ENCODE peak calls at places on chromosomes 4 and X, in four cellular contexts. Y, R, W and P are unnamed samples.

GRCh38 chr4:152094851-152095700 is 334.3 kb upstream of the GATB start:
- DNase-seq in R (no peak), Y (no peak), W (no peak), P (no peak)

GRCh38 chr4:54384563-54384962 is 155.5 kb downstream of the PDGFRA start:
- DNase-seq in Y (peak; percentile 3), W (no peak), R (no peak), P (no peak)

GRCh38 chrX:10040961-10041360 is 73.8 kb downstream of the CLDN34 start:
- DNase-seq in R (no peak), Y (no peak), W (no peak), P (no peak)

GRCh38 chr4:168666531-168666930 is 169.7 kb downstream of the PALLD start:
- DNase-seq in R (no peak), W (no peak), Y (no peak), P (no peak)

GRCh38 chrX:30373479-30373878 is 64.3 kb upstream of the NR0B1 start:
- DNase-seq in R (no peak), Y (no peak), W (no peak), P (no peak)

GRCh38 chrX:19183777-19184485 is 61.7 kb upstream of the ADGRG2 start:
- DNase-seq in Y (no peak), W (no peak), R (no peak), P (no peak)

GRCh38 chrX:29295987-29296680 is 708.9 kb downstream of the IL1RAPL1 start:
- DNase-seq in R (no peak), Y (no peak), W (no peak), P (no peak)

GRCh38 chrX:73401591-73402266 is 45.1 kb upstream of the CDX4 start:
- DNase-seq in W (no peak), R (peak; percentile 41), Y (no peak), P (no peak)

GRCh38 chr4:138875886-138876608 is 139.5 kb upstream of the NOCT start:
- DNase-seq in W (no peak), R (no peak), Y (no peak), P (no peak)

GRCh38 chrX:71543316-71543715 is 10.4 kb downstream of the OGT start:
- DNase-seq in R (no peak), Y (no peak), W (no peak), P (no peak)

GRCh38 chrX:112967341-112967740 is 126.7 kb upstream of the AMOT start:
- DNase-seq in W (no peak), R (no peak), Y (peak; percentile 4), P (no peak)

GRCh38 chrX:54894159-54894558 is 26.5 kb upstream of the TRO start:
- DNase-seq in Y (no peak), R (no peak), W (no peak), P (no peak)

GRCh38 chr4:173057906-173058305 is 110.7 kb upstream of the GALNT7 start:
- DNase-seq in W (no peak), R (no peak), Y (no peak), P (no peak)

GRCh38 chr4:74501579-74501978 is 56.6 kb downstream of the AREG start:
- DNase-seq in W (no peak), R (no peak), Y (no peak), P (no peak)

GRCh38 chr4:176002007-176002623 is 63.5 kb upstream of the WDR17 start:
- DNase-seq in Y (no peak), W (no peak), R (peak; percentile 78), P (no peak)

GRCh38 chr4:153116101-153116680 is 88.1 kb upstream of the TRIM2 start:
- DNase-seq in Y (no peak), W (no peak), R (no peak), P (no peak)

DNA sequence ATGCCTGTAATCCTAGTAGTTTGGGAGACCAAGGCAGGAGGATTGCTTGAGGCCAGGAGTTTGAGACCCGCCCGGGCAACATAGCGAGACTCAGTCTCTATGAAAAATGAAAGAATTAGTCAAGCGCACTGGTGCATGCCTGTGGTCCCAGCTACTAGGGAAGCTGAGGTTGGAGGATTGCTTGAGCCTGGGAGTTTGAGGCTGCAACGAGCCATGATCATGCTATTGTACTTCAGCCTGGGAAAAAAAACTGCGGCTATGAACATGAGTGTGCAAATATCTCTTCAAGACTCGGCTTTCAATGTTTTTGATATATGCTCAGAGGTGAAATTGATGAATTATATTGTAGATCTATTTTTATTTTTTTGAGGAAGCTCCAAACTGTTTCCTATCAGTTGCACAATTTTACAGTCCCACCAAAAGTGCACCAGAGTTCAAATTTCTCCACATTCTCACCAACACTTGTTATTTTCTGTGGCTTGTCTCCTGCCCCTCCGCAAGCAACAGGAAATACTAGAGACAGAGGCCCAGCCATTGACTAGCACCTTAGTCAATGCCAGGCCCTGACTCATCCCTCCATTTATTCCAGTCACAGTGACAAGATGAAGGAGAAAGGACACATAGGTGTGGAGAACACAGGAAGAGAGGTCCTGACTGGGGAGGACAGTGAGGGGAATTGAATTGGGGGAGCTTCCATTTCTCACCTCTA is 33.1 kb upstream of the ZNF41 start:
- DNase-seq in Y (no peak), R (no peak), W (no peak), P (no peak)
- TF ChIP-seq ZNF274 in Y (no peak), R (no peak), W (no peak), P (no peak)

GRCh38 chrX:154411322-154411980 is at the start of gene TAFAZZIN:
- DNase-seq in R (peak; percentile 75), Y (peak; percentile 21), W (no peak), P (peak; percentile 77)
- TF ChIP-seq POLR2A in R (peak; percentile 16), Y (peak; percentile 78), W (peak; percentile 82), P (peak; percentile 88)

GRCh38 chrX:13285229-13285628 is 34.6 kb downstream of the ATXN3L start:
- DNase-seq in Y (no peak), R (no peak), W (no peak), P (no peak)

GRCh38 chrX:13285693-13286092 is 34.2 kb downstream of the ATXN3L start:
- DNase-seq in R (no peak), W (no peak), Y (no peak), P (no peak)

GRCh38 chrX:13281289-13281688 is 38.6 kb downstream of the ATXN3L start:
- DNase-seq in W (no peak), Y (no peak), R (no peak), P (no peak)

GRCh38 chrX:13283512-13283911 is 36.3 kb downstream of the ATXN3L start:
- DNase-seq in Y (no peak), R (no peak), W (no peak), P (peak; percentile 20)

GRCh38 chrX:13283968-13284914 is 35.6 kb downstream of the ATXN3L start:
- DNase-seq in W (no peak), R (no peak), Y (no peak), P (no peak)
- TF ChIP-seq EP300 in W (no peak), R (no peak), Y (no peak), P (no peak)

GRCh38 chr4:148312996-148313490 is 129.2 kb downstream of the NR3C2 start:
- DNase-seq in Y (no peak), R (no peak), W (no peak), P (no peak)
- TF ChIP-seq ZNF274 in Y (no peak), R (no peak), W (no peak), P (no peak)

GRCh38 chrX:47193475-47194241 is at the start of gene UBA1:
- DNase-seq in R (peak; percentile 87), W (peak; percentile 97), Y (peak; percentile 90), P (peak; percentile 86)

GRCh38 chrX:47191331-47191730 is 2.3 kb upstream of the UBA1 start:
- DNase-seq in W (no peak), R (peak; percentile 49), Y (no peak), P (peak; percentile 24)

GRCh38 chrX:47191806-47192401 is 1.7 kb upstream of the UBA1 start:
- DNase-seq in Y (no peak), W (no peak), R (no peak), P (no peak)

GRCh38 chrX:47189906-47190305 is 3.7 kb upstream of the UBA1 start:
- DNase-seq in Y (no peak), W (no peak), R (no peak), P (no peak)

DNA sequence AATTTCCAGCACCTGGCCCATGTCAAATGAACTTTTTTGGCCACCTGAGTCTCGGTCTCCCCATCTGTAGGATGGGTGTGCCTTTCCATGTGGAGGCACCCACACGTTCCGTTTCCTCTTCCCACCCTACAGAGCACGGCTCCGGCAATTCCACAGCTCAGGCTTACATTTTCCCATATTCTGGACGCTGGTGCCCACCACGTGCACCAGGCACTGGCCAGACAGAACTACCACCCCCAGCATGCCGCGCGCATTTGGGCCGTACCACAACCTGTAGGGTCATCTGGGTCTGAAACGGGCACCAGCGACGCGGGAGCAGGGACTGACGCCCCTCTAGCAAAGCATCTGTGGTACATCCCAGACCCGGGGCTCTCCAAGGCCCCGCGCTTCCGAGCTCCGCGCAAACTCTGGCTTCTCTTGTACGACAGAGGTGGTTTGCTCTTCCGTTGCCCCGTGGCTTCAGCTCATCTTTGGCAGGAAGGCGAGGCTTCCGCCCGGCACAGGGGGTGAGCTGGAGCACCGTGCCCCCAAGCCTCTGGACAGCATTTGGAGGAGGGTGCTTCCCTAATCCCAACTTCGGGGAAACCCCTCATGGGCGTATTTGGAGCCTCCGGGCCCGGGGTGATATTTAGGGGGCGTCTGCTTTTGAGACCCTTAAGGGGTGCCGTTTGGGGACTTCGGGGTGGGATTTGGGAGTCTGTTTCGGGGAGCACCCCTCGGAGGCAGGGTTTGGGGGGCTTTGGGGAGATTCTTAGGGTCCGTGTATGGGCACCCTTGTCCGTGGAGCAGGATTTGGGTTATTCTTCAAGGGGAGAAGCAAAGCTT is 3.0 kb upstream of the UBA1 start:
- DNase-seq in Y (peak; percentile 87), R (peak; percentile 77), W (peak; percentile 64), P (peak; percentile 79)
- TF ChIP-seq POLR2A in Y (peak; percentile 76), R (peak; percentile 67), W (peak; percentile 92), P (peak; percentile 62)

GRCh38 chrX:13023526-13024469 is 20.6 kb downstream of the FAM9C start:
- DNase-seq in R (no peak), Y (no peak), W (no peak), P (no peak)

GRCh38 chrX:13028871-13029336 is 15.5 kb downstream of the FAM9C start:
- DNase-seq in Y (peak; percentile 51), W (no peak), R (no peak), P (no peak)

GRCh38 chrX:13024911-13025454 is 19.4 kb downstream of the FAM9C start:
- DNase-seq in R (no peak), Y (no peak), W (no peak), P (no peak)

GRCh38 chrX:13026877-13027652 is 17.4 kb downstream of the FAM9C start:
- DNase-seq in W (no peak), R (no peak), Y (no peak), P (no peak)

DNA sequence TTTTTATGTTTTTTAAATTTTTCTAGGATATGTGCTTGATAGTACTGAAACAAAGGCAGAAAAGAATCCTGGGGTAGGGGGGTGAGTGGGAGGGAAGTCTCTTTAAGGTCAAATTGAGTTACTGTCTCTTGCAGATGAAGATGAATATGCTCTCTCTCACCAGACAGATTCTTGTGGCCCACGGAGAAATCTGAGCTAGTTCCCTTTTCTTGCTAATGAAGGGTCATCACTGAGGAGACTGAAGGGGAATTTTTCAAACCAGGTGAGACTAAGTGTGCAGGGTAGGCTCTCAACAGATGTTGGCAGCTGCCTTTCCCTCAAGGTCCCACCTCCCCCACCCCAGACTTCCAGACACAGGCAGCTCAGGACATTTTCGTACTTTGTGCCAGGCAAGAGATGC is 21.5 kb downstream of the FAM9C start:
- DNase-seq in Y (no peak), W (no peak), R (no peak), P (no peak)
- TF ChIP-seq EP300 in Y (no peak), W (no peak), R (no peak), P (no peak)

GRCh38 chr4:1673671-1674070 is 10.4 kb downstream of the FAM53A start:
- DNase-seq in W (no peak), R (no peak), Y (no peak), P (no peak)
- TF ChIP-seq ZNF274 in W (no peak), R (no peak), Y (no peak), P (no peak)

GRCh38 chrX:40175416-40176255 is 77.9 kb upstream of the BCOR start:
- DNase-seq in W (no peak), Y (peak; percentile 47), R (peak; percentile 56), P (peak; percentile 72)
- TF ChIP-seq POLR2A in W (peak; percentile 85), Y (no peak), R (peak; percentile 5), P (peak; percentile 75)